ENCODE peak calls at places on chromosomes 4 and X, in ten cellular contexts. B is right lobe of liver, S is cardiac muscle cell, C is fibroblast of lung, D is upper lobe of right lung, Q is stomach, K is IMR-90, N is aorta, X is MM.1S, L is mammary epithelial cell. I is an unnamed sample. For H3K36me3 and H3K27me3, the result is how much of the 10 kb centered on the place peaks cover.

GRCh38 chr4:2273657-2274319 is 11.9 kb upstream of the MXD4 start:
- DNase-seq in N (peak), Q (no peak), C (no peak), S (no peak), K (no peak), D (no peak), B (no peak), X (no peak), L (no peak), I (no peak)

GRCh38 chrX:136711147-136711546 is 63.2 kb downstream of the CD40LG start:
- DNase-seq in B (peak), X (peak), D (no peak), Q (peak), N (peak), C (peak), K (peak), S (peak), L (peak), I (peak)

GRCh38 chr4:173214661-173215060 is 46.0 kb downstream of the GALNT7 start:
- DNase-seq in C (peak), L (peak), Q (peak), X (no peak), B (no peak), S (peak), D (no peak), K (peak), N (peak), I (no peak)

GRCh38 chr4:70722199-70722791 is 531 bp downstream of the RUFY3 start:
- DNase-seq in C (peak), B (no peak), D (no peak), N (no peak), Q (no peak), X (no peak), L (no peak), S (peak), K (peak), I (no peak)

GRCh38 chrX:119686087-119686639 is 6.8 kb downstream of the SEPTIN6 start:
- DNase-seq in C (peak), X (peak), Q (no peak), D (no peak), S (peak), L (no peak), N (no peak), B (no peak), K (no peak), I (no peak)

GRCh38 chrX:10156199-10157031 is at the start of gene CLCN4:
- DNase-seq in B (peak), Q (peak), C (peak), S (peak), X (no peak), D (peak), N (peak), K (no peak), L (no peak), I (peak)

GRCh38 chrX:21741378-21741777 is 16.5 kb downstream of the SMPX start:
- DNase-seq in D (no peak), L (no peak), Q (no peak), B (no peak), S (no peak), K (no peak), X (no peak), N (no peak), C (no peak), I (no peak)

GRCh38 chr4:152415980-152416379 is 119.9 kb downstream of the FBXW7 start:
- DNase-seq in B (no peak), D (no peak), S (peak), K (peak), L (peak), Q (no peak), N (no peak), C (peak), X (no peak), I (no peak)

GRCh38 chrX:72003811-72004750 is 93.4 kb downstream of the NHSL2 start:
- DNase-seq in Q (peak), D (no peak), B (no peak), C (no peak), K (no peak), N (peak), X (no peak), L (peak), S (peak), I (peak)

GRCh38 chrX:152926279-152926678 is 28.4 kb downstream of the ZNF185 start:
- DNase-seq in N (no peak), B (peak), C (peak), L (peak), Q (peak), X (peak), S (peak), K (peak), D (no peak), I (peak)

GRCh38 chr4:99946346-99947189 is at the start of gene DNAJB14:
- DNase-seq in S (peak), K (peak), L (peak), X (peak), Q (peak), N (peak), C (peak), B (peak), D (peak), I (peak)

GRCh38 chr4:99947190-99947578 is 766 bp upstream of the DNAJB14 start:
- DNase-seq in C (no peak), K (no peak), L (no peak), B (no peak), X (peak), S (no peak), D (no peak), N (no peak), Q (no peak), I (no peak)

GRCh38 chr4:99945718-99946345 is 586 bp downstream of the DNAJB14 start:
- DNase-seq in X (peak), K (peak), L (peak), N (no peak), Q (peak), B (no peak), S (peak), C (peak), D (no peak), I (peak)

GRCh38 chr4:99949034-99949998 is 759 bp downstream of the H2AZ1 start:
- DNase-seq in B (peak), S (peak), X (peak), N (peak), Q (peak), K (peak), L (peak), C (peak), D (peak), I (peak)

DNA sequence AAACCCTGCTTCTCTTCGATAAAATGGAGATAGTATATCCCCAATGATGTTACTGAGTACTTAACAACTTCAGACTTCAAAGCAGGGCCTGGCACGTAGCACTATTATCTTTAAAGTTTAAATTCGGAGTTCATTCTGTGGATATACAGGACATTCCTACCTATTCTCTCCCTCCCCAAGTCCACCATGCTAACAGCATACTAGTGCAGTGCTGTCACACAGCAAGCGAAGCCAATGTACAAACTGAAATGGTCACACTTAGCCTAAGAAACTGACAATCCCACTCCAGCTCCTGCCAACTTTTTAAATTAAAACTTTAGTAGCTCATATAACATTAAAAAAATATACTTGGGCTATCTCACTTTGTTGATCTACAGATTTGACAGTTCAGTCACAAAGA is 1.2 kb upstream of the DNAJB14 start:
- DNase-seq in N (no peak), B (no peak), K (no peak), X (no peak), Q (no peak), C (peak), S (no peak), L (no peak), D (no peak), I (no peak)
- H3K4me3 ChIP-seq in N (no peak), B (no peak), K (no peak), X (peak), Q (no peak), C (no peak), S (no peak), L (peak), D (no peak), I (no peak)

GRCh38 chrX:124462931-124463330 is 116.6 kb downstream of the SH2D1A start:
- DNase-seq in Q (no peak), X (no peak), S (no peak), N (no peak), D (no peak), L (no peak), K (no peak), C (no peak), B (no peak), I (no peak)
- H3K36me3 ChIP-seq in Q (under half), X (under half), S (under half), N (under half), D (under half), L (under half), K (under half), C (under half), B (under half), I (under half)

DNA sequence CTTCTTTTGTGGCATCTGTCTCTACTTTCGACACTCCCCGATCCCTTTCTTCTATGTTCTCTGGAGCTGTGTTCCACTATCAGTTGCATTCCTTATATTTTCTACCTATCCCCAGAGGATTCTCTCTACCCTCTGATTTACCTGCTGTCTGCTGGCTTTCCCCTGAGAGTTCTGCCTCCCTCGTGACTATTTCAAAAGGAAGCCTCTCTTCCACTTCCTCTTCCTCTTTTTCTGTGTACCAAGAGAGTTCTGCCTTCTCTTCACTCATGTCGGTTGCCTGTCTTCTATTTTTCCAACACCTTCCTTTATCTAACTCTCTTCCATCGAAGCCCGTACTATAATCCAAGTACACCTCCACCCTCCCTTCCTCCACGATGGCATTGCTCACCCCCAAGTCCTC is 631.7 kb downstream of the SMARCA1 start:
- DNase-seq in D (no peak), K (no peak), C (no peak), L (no peak), B (no peak), X (no peak), Q (no peak), S (no peak), N (no peak), I (no peak)
- H3K27me3 ChIP-seq in D (under half), K (under half), C (under half), L (under half), B (under half), X (under half), Q (under half), S (under half), N (under half), I (under half)

DNA sequence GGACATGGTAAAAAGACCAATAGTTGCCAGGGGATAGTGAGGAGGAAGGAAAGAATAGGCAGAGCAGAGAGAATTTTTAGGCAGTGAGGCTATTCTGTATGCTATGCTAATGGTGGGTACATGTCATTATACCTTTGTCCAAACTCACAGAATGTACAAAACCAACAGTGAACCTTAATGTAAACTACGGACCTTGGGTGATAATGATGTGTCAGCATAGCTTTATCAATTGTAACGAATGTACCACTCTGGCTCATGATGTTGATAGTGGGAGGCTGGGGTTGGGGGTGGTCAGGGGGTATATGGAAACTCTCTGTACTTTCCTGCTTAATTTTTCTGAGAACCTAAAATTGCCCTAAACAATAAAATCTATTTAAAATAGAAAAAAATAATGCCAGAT is 37.7 kb upstream of the ACSL4 start:
- DNase-seq in K (no peak), B (no peak), Q (no peak), X (no peak), S (no peak), L (no peak), D (no peak), N (no peak), C (no peak), I (no peak)
- H3K4me3 ChIP-seq in K (no peak), B (no peak), Q (no peak), X (no peak), S (no peak), L (no peak), D (no peak), N (no peak), C (no peak), I (no peak)

GRCh38 chrX:17098516-17099247 is 152.2 kb downstream of the REPS2 start:
- DNase-seq in Q (no peak), S (no peak), K (no peak), B (no peak), X (no peak), C (no peak), D (no peak), L (no peak), N (no peak), I (no peak)
- H3K36me3 ChIP-seq in Q (under half), S (under half), K (under half), B (under half), X (under half), C (under half), D (under half), L (under half), N (under half), I (under half)

GRCh38 chrX:100479329-100479728 is 69.3 kb upstream of the PCDH19 start:
- DNase-seq in L (no peak), X (no peak), S (no peak), B (no peak), N (no peak), D (no peak), C (no peak), Q (no peak), K (no peak), I (peak)
- H3K27me3 ChIP-seq in L (under half), X (under half), S (under half), B (under half), N (under half), D (under half), C (under half), Q (under half), K (under half), I (under half)